ENCODE peak calls at places on chromosome 2, in five cellular contexts. G, J, E, X and K are unnamed samples.

GRCh38 chr2:83224591-83224990 is 1234.5 kb downstream of the SUCLG1 start:
- DNase-seq in E (no peak), J (no peak), X (no peak), G (no peak), K (no peak)

GRCh38 chr2:183010112-183010511 is 28.1 kb downstream of the NCKAP1 start:
- DNase-seq in X (peak), G (peak), J (no peak), E (peak), K (peak)

GRCh38 chr2:200913654-200914053 is 24.5 kb downstream of the NIF3L1 start:
- DNase-seq in X (no peak), E (peak), J (no peak), G (peak), K (peak)

GRCh38 chr2:158967114-158967730 is 1.2 kb upstream of the TANC1 start:
- DNase-seq in J (no peak), X (peak), E (peak), G (no peak), K (no peak)

GRCh38 chr2:179272406-179273192 is 8.0 kb upstream of the SESTD1 start:
- DNase-seq in X (no peak), G (peak), E (no peak), J (no peak), K (peak)

GRCh38 chr2:171939754-171940093 is 17.5 kb downstream of the HAT1 start:
- DNase-seq in E (no peak), J (no peak), G (no peak), X (no peak), K (no peak)

GRCh38 chr2:7736646-7737305 is 819.6 kb downstream of the RNF144A start:
- DNase-seq in X (no peak), G (peak), E (peak), J (no peak), K (peak)

GRCh38 chr2:8567469-8568108 is 114.3 kb upstream of the ID2 start:
- DNase-seq in E (no peak), J (no peak), G (no peak), X (no peak), K (no peak)

GRCh38 chr2:38187416-38188127 is 111.6 kb upstream of the CYP1B1 start:
- DNase-seq in E (peak), X (no peak), G (peak), J (no peak), K (peak)